ENCODE peak calls at places on chromosomes 7 and 10, in ten cellular contexts. U, W, D, H, P, Z, O, C, R and L are unnamed samples.
A peak's percentile ranks its signal among the peaks of the same experiment; 100 is the strongest.

GRCh38 chr10:100883322-100883821 is 29.4 kb upstream of the SLF2 start:
- DNase-seq in D (no peak), O (no peak), W (no peak), P (no peak), Z (no peak), C (no peak), U (no peak), R (no peak), H (no peak), L (no peak)

GRCh38 chr7:157609516-157609915 is 272.7 kb downstream of the DNAJB6 start:
- DNase-seq in C (no peak), O (no peak), P (no peak), Z (no peak), D (no peak), H (no peak), R (no peak), U (no peak), W (no peak), L (no peak)

GRCh38 chr10:77834943-77835668 is 91.4 kb downstream of the DLG5 start:
- DNase-seq in R (no peak), W (no peak), U (no peak), D (no peak), O (no peak), H (no peak), C (no peak), P (no peak), Z (no peak), L (no peak)

GRCh38 chr7:4103352-4104091 is 578.6 kb upstream of the FOXK1 start:
- DNase-seq in C (no peak), R (no peak), U (no peak), Z (no peak), H (no peak), P (no peak), W (peak; percentile 17), D (no peak), O (no peak), L (no peak)

GRCh38 chr10:117503170-117503885 is 39.2 kb upstream of the EMX2 start:
- DNase-seq in H (peak; percentile 7), P (peak; percentile 17), O (no peak), R (no peak), U (no peak), Z (peak; percentile 47), W (no peak), C (no peak), D (no peak), L (no peak)

GRCh38 chr7:50068026-50068425 is 25.0 kb downstream of the ZPBP start:
- DNase-seq in P (no peak), U (no peak), R (peak; percentile 18), D (no peak), O (no peak), C (no peak), H (peak; percentile 1), W (peak; percentile 12), Z (no peak), L (no peak)

GRCh38 chr10:23341004-23341403 is 3.6 kb downstream of the C10orf67 start:
- DNase-seq in O (no peak), D (no peak), Z (peak; percentile 72), H (peak; percentile 58), C (no peak), R (peak; percentile 90), P (no peak), U (no peak), W (no peak), L (peak; percentile 41)

GRCh38 chr10:90125966-90126600 is 424.7 kb downstream of the KIF20B start:
- DNase-seq in O (no peak), U (no peak), R (no peak), C (no peak), Z (peak; percentile 6), W (no peak), P (no peak), H (no peak), D (no peak), L (no peak)

GRCh38 chr7:118158766-118159165 is 25.2 kb upstream of the LSM8 start:
- DNase-seq in C (no peak), P (no peak), W (no peak), R (no peak), H (no peak), U (no peak), Z (no peak), D (no peak), O (no peak), L (no peak)

GRCh38 chr7:70434376-70434775 is 697.6 kb upstream of the GALNT17 start:
- DNase-seq in W (no peak), R (no peak), H (no peak), C (no peak), U (no peak), O (no peak), Z (no peak), P (no peak), D (no peak), L (no peak)

GRCh38 chr10:77158666-77159065 is 478.9 kb downstream of the KCNMA1 start:
- DNase-seq in C (no peak), R (peak; percentile 19), O (no peak), P (no peak), D (no peak), W (no peak), H (no peak), U (no peak), Z (no peak), L (no peak)

GRCh38 chr10:132815161-132815857 is 29.4 kb upstream of the NKX6-2 start:
- DNase-seq in R (no peak), O (no peak), P (no peak), D (no peak), H (no peak), C (no peak), U (no peak), Z (no peak), W (no peak), L (no peak)

GRCh38 chr10:113058175-113058961 is 108.3 kb downstream of the TCF7L2 start:
- DNase-seq in U (no peak), H (peak; percentile 73), C (no peak), P (no peak), Z (peak; percentile 76), O (no peak), D (no peak), R (no peak), W (no peak), L (peak; percentile 50)

GRCh38 chr7:31028417-31028988 is 23.6 kb upstream of the ADCYAP1R1 start:
- DNase-seq in P (no peak), H (no peak), D (no peak), C (no peak), Z (no peak), R (no peak), O (no peak), U (peak; percentile 54), W (no peak), L (no peak)

GRCh38 chr7:98616381-98617050 is 569 bp upstream of the NPTX2 start:
- DNase-seq in D (no peak), P (no peak), W (no peak), R (no peak), Z (no peak), C (no peak), U (no peak), O (no peak), H (no peak), L (no peak)

GRCh38 chr10:84159076-84159475 is 14.5 kb upstream of the GPR15LG start:
- DNase-seq in C (no peak), R (no peak), P (no peak), D (no peak), O (no peak), H (no peak), U (peak; percentile 24), Z (no peak), W (no peak), L (no peak)

GRCh38 chr10:86312701-86313270 is 53.8 kb downstream of the GRID1 start:
- DNase-seq in R (no peak), P (no peak), U (no peak), H (no peak), Z (no peak), C (no peak), W (no peak), D (no peak), O (no peak), L (no peak)

GRCh38 chr7:73983437-73984164 is 44.4 kb upstream of the ELN start:
- DNase-seq in Z (no peak), H (no peak), U (no peak), C (no peak), O (no peak), D (no peak), P (no peak), R (no peak), W (no peak), L (no peak)

GRCh38 chr7:46212425-46213153 is 291.5 kb upstream of the IGFBP3 start:
- DNase-seq in U (no peak), W (no peak), H (no peak), R (no peak), D (no peak), P (no peak), C (no peak), Z (no peak), O (no peak), L (no peak)

GRCh38 chr7:94060772-94061171 is 56.6 kb upstream of the BET1 start:
- DNase-seq in D (no peak), C (no peak), R (peak; percentile 66), H (peak; percentile 52), U (no peak), O (no peak), W (no peak), Z (peak; percentile 54), P (no peak), L (peak; percentile 12)

GRCh38 chr7:127941471-127941870 is 89.8 kb downstream of the LRRC4 start:
- DNase-seq in D (no peak), P (no peak), R (no peak), W (no peak), O (no peak), H (no peak), C (no peak), Z (no peak), U (no peak), L (no peak)

GRCh38 chr10:133159950-133160812 is at the start of gene KNDC1:
- DNase-seq in R (no peak), C (no peak), Z (peak; percentile 36), O (no peak), H (peak; percentile 17), U (no peak), W (no peak), P (no peak), D (no peak), L (no peak)

GRCh38 chr10:63458177-63458576 is 7.6 kb downstream of the JMJD1C start:
- DNase-seq in P (no peak), U (no peak), O (no peak), C (no peak), R (no peak), Z (no peak), W (no peak), H (no peak), D (no peak), L (no peak)

GRCh38 chr10:110360857-110361474 is 56.2 kb upstream of the SMNDC1 start:
- DNase-seq in C (no peak), R (no peak), W (no peak), O (no peak), H (peak; percentile 37), U (no peak), D (no peak), P (no peak), Z (peak; percentile 50), L (no peak)

GRCh38 chr7:112180223-112180622 is 26.0 kb downstream of the DOCK4 start:
- DNase-seq in R (no peak), Z (no peak), U (no peak), O (no peak), W (no peak), D (no peak), P (no peak), H (no peak), C (no peak), L (no peak)

GRCh38 chr7:47095906-47096305 is 486.0 kb downstream of the TNS3 start:
- DNase-seq in U (no peak), O (no peak), R (no peak), D (no peak), P (no peak), C (no peak), H (no peak), W (no peak), Z (peak; percentile 70), L (no peak)

GRCh38 chr7:45595809-45596664 is 21.9 kb downstream of the ADCY1 start:
- DNase-seq in W (no peak), H (no peak), D (no peak), Z (no peak), U (no peak), C (no peak), P (no peak), R (no peak), O (peak; percentile 15), L (no peak)

GRCh38 chr10:123284022-123284421 is 129.8 kb downstream of the BUB3 start:
- DNase-seq in R (peak; percentile 20), H (no peak), W (no peak), C (no peak), O (no peak), Z (no peak), P (no peak), D (no peak), U (no peak), L (no peak)